ENCODE peak calls at places on chromosomes 2 and 18, in five cellular contexts. Z is PC-3, R is SK-N-SH, O is hepatocyte, E is neural progenitor cell. K is an unnamed sample.

GRCh38 chr2:64688909-64689308 is 35.2 kb upstream of the SERTAD2 start:
- DNase-seq in Z (no peak), E (no peak), R (no peak), O (no peak), K (no peak)

GRCh38 chr18:1732143-1732542 is 827.5 kb downstream of the ADCYAP1 start:
- DNase-seq in E (peak), R (no peak), O (no peak), Z (no peak), K (peak)

GRCh38 chr2:239522740-239523119 is 121.9 kb upstream of the HDAC4 start:
- DNase-seq in E (no peak), O (no peak), R (no peak), Z (no peak), K (no peak)

GRCh38 chr2:13414907-13415306 is 698.2 kb downstream of the TRIB2 start:
- DNase-seq in Z (no peak), O (no peak), R (peak), E (peak), K (no peak)

GRCh38 chr2:180111901-180112300 is 104.8 kb upstream of the CWC22 start:
- DNase-seq in Z (no peak), R (no peak), O (no peak), E (no peak), K (no peak)

GRCh38 chr2:108805782-108806181 is 19.2 kb downstream of the CCDC138 start:
- DNase-seq in O (no peak), E (no peak), R (no peak), Z (no peak), K (no peak)

GRCh38 chr2:68880213-68880612 is 9.0 kb upstream of the BMP10 start:
- DNase-seq in R (no peak), E (no peak), O (no peak), Z (no peak), K (no peak)

GRCh38 chr18:812123-812672 is at the start of gene YES1:
- DNase-seq in O (peak), E (peak), Z (peak), R (peak), K (peak)

GRCh38 chr2:24466871-24467870 is 23.9 kb upstream of the NCOA1 start:
- DNase-seq in O (peak), R (no peak), E (no peak), Z (no peak), K (peak)

GRCh38 chr2:175066411-175066810 is 61.2 kb upstream of the CHN1 start:
- DNase-seq in Z (no peak), O (no peak), R (no peak), E (no peak), K (no peak)

GRCh38 chr2:239468491-239469017 is 67.7 kb upstream of the HDAC4 start:
- DNase-seq in Z (no peak), R (no peak), E (no peak), O (no peak), K (no peak)

GRCh38 chr2:129914538-129915302 is 64.7 kb upstream of the RAB6C start:
- DNase-seq in O (no peak), E (no peak), Z (no peak), R (no peak), K (no peak)

GRCh38 chr2:236577481-236578410 is 8.1 kb downstream of the ACKR3 start:
- DNase-seq in O (no peak), Z (no peak), E (no peak), R (no peak), K (no peak)

GRCh38 chr2:208657468-208657867 is 250.9 kb downstream of the PTH2R start:
- DNase-seq in O (no peak), Z (peak), R (peak), E (peak), K (peak)
- TF ChIP-seq EZH2phosphoT487 in O (no peak), Z (no peak), R (no peak), E (no peak), K (no peak)

DNA sequence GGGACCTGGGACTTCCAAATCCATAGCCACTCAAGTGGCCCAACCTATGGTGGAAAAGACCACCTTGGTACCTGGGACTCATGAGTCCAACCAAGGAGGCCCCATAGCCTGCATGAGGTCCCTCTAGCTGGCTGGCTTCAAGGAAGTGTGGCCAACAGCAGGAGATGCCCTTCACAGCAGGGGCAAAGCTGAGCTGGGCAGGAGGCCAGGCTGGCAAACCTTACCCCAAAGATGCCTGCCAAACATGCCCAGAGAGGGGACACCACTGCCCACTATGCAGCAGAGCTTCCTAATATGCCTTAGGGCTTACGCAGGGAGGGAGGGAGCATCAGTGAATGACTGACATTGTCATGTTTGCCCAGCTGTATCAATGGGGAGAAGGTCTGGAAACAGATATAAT is 188.0 kb upstream of the GLI2 start:
- DNase-seq in R (no peak), E (no peak), Z (no peak), O (no peak), K (no peak)
- TF ChIP-seq EZH2phosphoT487 in R (no peak), E (no peak), Z (no peak), O (no peak), K (no peak)

GRCh38 chr18:63186934-63187574 is 132.5 kb downstream of the BCL2 start:
- DNase-seq in O (no peak), R (no peak), Z (no peak), E (no peak), K (no peak)

GRCh38 chr18:63189041-63189440 is 130.5 kb downstream of the BCL2 start:
- DNase-seq in E (no peak), O (no peak), Z (no peak), R (no peak), K (no peak)

GRCh38 chr18:63188063-63188462 is 131.5 kb downstream of the BCL2 start:
- DNase-seq in Z (no peak), R (no peak), O (no peak), E (no peak), K (no peak)

GRCh38 chr18:63185979-63186378 is 133.6 kb downstream of the BCL2 start:
- DNase-seq in E (no peak), Z (no peak), R (no peak), O (no peak), K (no peak)

GRCh38 chr18:63186520-63186919 is 133.0 kb downstream of the BCL2 start:
- DNase-seq in O (no peak), Z (no peak), R (no peak), E (no peak), K (no peak)
- TF ChIP-seq EZH2phosphoT487 in O (no peak), Z (no peak), R (no peak), E (no peak), K (no peak)

GRCh38 chr18:74155276-74155675 is 7.0 kb downstream of the TIMM21 start:
- DNase-seq in Z (no peak), R (no peak), O (no peak), E (no peak), K (no peak)
- TF ChIP-seq EZH2phosphoT487 in Z (no peak), R (no peak), O (no peak), E (no peak), K (no peak)

GRCh38 chr2:3406501-3406900 is 27.0 kb downstream of the TRAPPC12 start:
- DNase-seq in Z (no peak), E (no peak), O (no peak), R (no peak), K (no peak)
- TF ChIP-seq EZH2phosphoT487 in Z (no peak), E (no peak), O (no peak), R (no peak), K (no peak)

DNA sequence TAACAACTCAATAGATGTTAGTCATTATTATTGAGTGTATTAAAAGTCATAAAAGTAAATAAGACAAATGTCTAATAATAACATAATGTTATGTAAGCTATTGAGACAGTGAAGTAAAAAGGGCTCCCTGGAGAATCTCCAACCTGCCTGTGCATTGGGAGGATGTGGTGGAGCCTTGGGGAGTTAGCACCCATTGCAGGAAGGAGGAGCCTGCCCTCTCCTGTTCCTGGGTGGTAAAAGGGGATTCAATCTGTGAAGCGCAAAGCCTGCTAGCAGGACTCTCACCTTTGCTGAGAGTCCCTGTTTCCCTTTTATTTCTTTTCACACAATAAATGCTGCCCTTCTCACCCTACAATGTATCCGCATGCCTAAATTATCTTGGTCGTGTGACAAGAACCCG is 206.1 kb downstream of the RAB3GAP1 start:
- DNase-seq in Z (peak), R (no peak), E (no peak), O (no peak), K (peak)
- TF ChIP-seq EZH2phosphoT487 in Z (no peak), R (no peak), E (no peak), O (no peak), K (no peak)

GRCh38 chr2:155377931-155378444 is 679.5 kb downstream of the KCNJ3 start:
- DNase-seq in R (no peak), Z (no peak), O (no peak), E (no peak), K (no peak)

GRCh38 chr2:155381446-155381845 is 683.0 kb downstream of the KCNJ3 start:
- DNase-seq in E (no peak), R (no peak), Z (no peak), O (no peak), K (no peak)

GRCh38 chr2:155382781-155383180 is 684.3 kb downstream of the KCNJ3 start:
- DNase-seq in R (no peak), O (peak), Z (no peak), E (no peak), K (no peak)

GRCh38 chr2:155372969-155373368 is 674.5 kb downstream of the KCNJ3 start:
- DNase-seq in R (no peak), Z (peak), E (no peak), O (peak), K (peak)

GRCh38 chr2:155377178-155377780 is 678.8 kb downstream of the KCNJ3 start:
- DNase-seq in Z (peak), O (peak), R (no peak), E (peak), K (peak)
- TF ChIP-seq EZH2phosphoT487 in Z (no peak), O (no peak), R (no peak), E (no peak), K (no peak)

GRCh38 chr18:9615973-9616559 is 1.7 kb upstream of the PPP4R1 start:
- DNase-seq in E (no peak), Z (peak), R (no peak), O (no peak), K (peak)

GRCh38 chr18:9617006-9617542 is 2.7 kb upstream of the PPP4R1 start:
- DNase-seq in E (no peak), O (no peak), R (no peak), Z (peak), K (no peak)

GRCh38 chr18:9619545-9619944 is 5.2 kb upstream of the PPP4R1 start:
- DNase-seq in E (no peak), Z (peak), R (no peak), O (no peak), K (no peak)

GRCh38 chr18:9619990-9620389 is 5.6 kb upstream of the PPP4R1 start:
- DNase-seq in E (no peak), Z (no peak), O (no peak), R (no peak), K (no peak)

DNA sequence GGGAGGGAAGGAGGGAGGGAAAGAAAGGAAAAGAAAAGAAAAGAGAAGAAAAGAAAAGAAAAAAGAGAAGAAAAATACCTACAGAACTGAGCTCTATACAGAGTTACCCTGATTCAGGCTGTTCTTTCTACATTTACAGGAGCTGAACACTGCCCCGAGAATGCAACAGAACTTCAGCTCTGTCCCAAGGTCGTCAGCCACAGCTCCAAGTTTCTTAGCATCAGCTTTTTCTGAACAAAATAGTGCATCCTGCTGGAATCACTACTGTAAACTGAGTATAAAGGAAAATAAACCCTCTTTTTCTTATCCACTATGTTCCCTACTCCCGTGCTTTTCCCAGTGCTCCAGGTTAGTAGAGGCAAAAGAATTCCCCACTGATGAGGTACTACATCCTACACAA is 4.7 kb upstream of the PPP4R1 start:
- DNase-seq in E (no peak), Z (no peak), O (no peak), R (no peak), K (no peak)
- TF ChIP-seq EZH2phosphoT487 in E (no peak), Z (no peak), O (no peak), R (no peak), K (no peak)

DNA sequence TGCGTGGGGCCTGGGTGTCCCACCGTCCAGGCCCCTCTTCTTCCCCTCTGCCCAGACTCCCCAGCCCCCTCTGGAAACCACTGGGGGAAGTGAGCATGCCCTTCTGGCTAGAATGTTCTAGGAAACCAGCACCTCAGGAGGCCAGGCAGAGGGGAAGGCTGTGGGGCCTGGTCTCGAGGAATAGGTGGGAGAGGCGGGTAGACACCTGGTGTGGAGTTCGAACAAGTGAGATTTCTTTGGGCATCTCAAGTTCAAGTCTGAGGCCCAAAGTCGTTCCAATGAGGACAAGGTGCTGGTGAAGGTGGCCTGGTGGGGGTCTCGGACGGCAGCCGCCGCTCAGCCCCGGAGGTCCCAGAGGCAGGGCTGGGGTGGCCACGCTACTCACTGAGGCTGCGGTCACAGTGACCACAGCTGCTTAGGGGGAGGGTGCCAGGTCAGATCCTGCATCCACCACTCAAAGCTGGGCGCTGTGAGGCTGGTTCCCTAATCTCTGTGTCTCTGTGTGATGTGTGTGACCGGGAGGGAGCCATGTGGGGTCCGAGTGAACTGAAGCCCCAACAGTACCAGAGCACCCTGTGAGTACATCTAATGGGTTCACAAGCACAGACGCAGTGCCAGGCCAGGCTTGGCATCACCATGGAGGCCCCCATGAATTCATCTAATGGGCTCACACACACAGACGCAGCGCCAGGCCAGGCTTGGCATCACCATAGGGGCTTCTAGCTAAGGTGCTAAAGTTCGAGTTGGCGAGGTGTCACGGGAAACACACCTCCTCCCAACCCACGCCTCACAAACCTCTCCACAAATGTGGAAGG is 26.5 kb upstream of the PXDN start:
- DNase-seq in R (no peak), Z (no peak), O (no peak), E (no peak), K (no peak)
- TF ChIP-seq EZH2phosphoT487 in R (no peak), Z (no peak), O (no peak), E (no peak), K (no peak)